ENCODE peak calls at places on chromosomes 16 and 17, in five cellular contexts. One of them, this sample, is unnamed.

GRCh38 chr16:54072237-54072636 is 214.3 kb downstream of the IRX3 start:
- DNase-seq in substantia nigra: no peak
- DNase-seq in ecto neural progenitor cell: no peak
- DNase-seq in GM04504: no peak
- DNase-seq in fibroblast of pulmonary artery: no peak
- DNase-seq in this sample: no peak

GRCh38 chr16:2663553-2664521 is 18.5 kb upstream of the KCTD5 start:
- DNase-seq in substantia nigra: no peak
- DNase-seq in ecto neural progenitor cell: no peak
- DNase-seq in GM04504: no peak
- DNase-seq in fibroblast of pulmonary artery: peak
- DNase-seq in this sample: no peak

GRCh38 chr17:7204828-7205461 is 14.7 kb downstream of the DLG4 start:
- DNase-seq in substantia nigra: peak
- DNase-seq in ecto neural progenitor cell: peak
- DNase-seq in GM04504: peak
- DNase-seq in fibroblast of pulmonary artery: peak
- DNase-seq in this sample: peak

GRCh38 chr17:68809148-68809547 is 146.0 kb downstream of the ABCA8 start:
- DNase-seq in substantia nigra: no peak
- DNase-seq in ecto neural progenitor cell: no peak
- DNase-seq in GM04504: no peak
- DNase-seq in fibroblast of pulmonary artery: no peak
- DNase-seq in this sample: no peak

GRCh38 chr17:51419476-51419875 is 159.1 kb downstream of the UTP18 start:
- DNase-seq in substantia nigra: no peak
- DNase-seq in ecto neural progenitor cell: no peak
- DNase-seq in GM04504: no peak
- DNase-seq in fibroblast of pulmonary artery: no peak
- DNase-seq in this sample: no peak

GRCh38 chr16:57379579-57379978 is 7.3 kb downstream of the CX3CL1 start:
- DNase-seq in substantia nigra: no peak
- DNase-seq in ecto neural progenitor cell: no peak
- DNase-seq in GM04504: no peak
- DNase-seq in fibroblast of pulmonary artery: no peak
- DNase-seq in this sample: peak

GRCh38 chr16:25194285-25194878 is 22.4 kb upstream of the AQP8 start:
- DNase-seq in substantia nigra: no peak
- DNase-seq in ecto neural progenitor cell: no peak
- DNase-seq in GM04504: no peak
- DNase-seq in fibroblast of pulmonary artery: no peak
- DNase-seq in this sample: no peak

GRCh38 chr17:68290955-68291835 is at the start of the genes ARSG and SLC16A6:
- DNase-seq in substantia nigra: peak
- DNase-seq in ecto neural progenitor cell: peak
- DNase-seq in GM04504: no peak
- DNase-seq in fibroblast of pulmonary artery: peak
- DNase-seq in this sample: peak

GRCh38 chr17:34242553-34242952 is 12.5 kb upstream of the CCL2 start:
- DNase-seq in substantia nigra: no peak
- DNase-seq in ecto neural progenitor cell: no peak
- DNase-seq in GM04504: no peak
- DNase-seq in fibroblast of pulmonary artery: no peak
- DNase-seq in this sample: no peak